ENCODE peak calls at places on chromosome 6, in five cellular contexts. One of them, this sample, is unnamed.

GRCh38 chr6:142850653-142851434 is 94.1 kb downstream of the HIVEP2 start:
- DNase-seq in heart right ventricle: no peak
- DNase-seq in K562: no peak
- DNase-seq in heart left ventricle: no peak
- DNase-seq in HCT116: no peak
- DNase-seq in this sample: no peak

GRCh38 chr6:54135665-54136370 is 24.6 kb downstream of the MLIP start:
- DNase-seq in heart right ventricle: no peak
- DNase-seq in K562: no peak
- DNase-seq in heart left ventricle: no peak
- DNase-seq in HCT116: no peak
- DNase-seq in this sample: no peak

GRCh38 chr6:31572041-31572911 is at the start of gene LTA:
- DNase-seq in heart right ventricle: no peak
- DNase-seq in K562: no peak
- DNase-seq in heart left ventricle: no peak
- DNase-seq in HCT116: no peak
- DNase-seq in this sample: no peak

GRCh38 chr6:37507690-37508421 is 8.2 kb upstream of the CCDC167 start:
- DNase-seq in heart right ventricle: no peak
- DNase-seq in K562: no peak
- DNase-seq in heart left ventricle: no peak
- DNase-seq in HCT116: no peak
- DNase-seq in this sample: no peak

GRCh38 chr6:33418690-33419291 is 884 bp upstream of the CUTA start:
- DNase-seq in heart right ventricle: no peak
- DNase-seq in K562: peak; percentile 84
- DNase-seq in heart left ventricle: no peak
- DNase-seq in HCT116: no peak
- DNase-seq in this sample: peak; percentile 46

GRCh38 chr6:149830731-149831379 is 33.3 kb downstream of the LRP11 start:
- DNase-seq in heart right ventricle: no peak
- DNase-seq in K562: no peak
- DNase-seq in heart left ventricle: no peak
- DNase-seq in HCT116: no peak
- DNase-seq in this sample: no peak

GRCh38 chr6:33192105-33192646 is at the start of gene COL11A2:
- DNase-seq in heart right ventricle: no peak
- DNase-seq in K562: no peak
- DNase-seq in heart left ventricle: no peak
- DNase-seq in HCT116: no peak
- DNase-seq in this sample: no peak

GRCh38 chr6:44649365-44650025 is 262.0 kb downstream of the CDC5L start:
- DNase-seq in heart right ventricle: no peak
- DNase-seq in K562: no peak
- DNase-seq in heart left ventricle: no peak
- DNase-seq in HCT116: no peak
- DNase-seq in this sample: no peak

GRCh38 chr6:92688328-92688727 is 731.0 kb downstream of the EPHA7 start:
- DNase-seq in heart right ventricle: no peak
- DNase-seq in K562: no peak
- DNase-seq in heart left ventricle: no peak
- DNase-seq in HCT116: no peak
- DNase-seq in this sample: no peak

GRCh38 chr6:111706841-111707391 is 101.2 kb upstream of the TRAF3IP2 start:
- DNase-seq in heart right ventricle: no peak
- DNase-seq in K562: no peak
- DNase-seq in heart left ventricle: no peak
- DNase-seq in HCT116: no peak
- DNase-seq in this sample: no peak

GRCh38 chr6:620166-620565 is 36.7 kb downstream of the HUS1B start:
- DNase-seq in heart right ventricle: no peak
- DNase-seq in K562: no peak
- DNase-seq in heart left ventricle: no peak
- DNase-seq in HCT116: no peak
- DNase-seq in this sample: no peak

GRCh38 chr6:621916-622315 is 35.0 kb downstream of the HUS1B start:
- DNase-seq in heart right ventricle: no peak
- DNase-seq in K562: no peak
- DNase-seq in heart left ventricle: no peak
- DNase-seq in HCT116: no peak
- DNase-seq in this sample: no peak

GRCh38 chr6:613981-614380 is 42.9 kb downstream of the HUS1B start:
- DNase-seq in heart right ventricle: no peak
- DNase-seq in K562: peak; percentile 20
- DNase-seq in heart left ventricle: no peak
- DNase-seq in HCT116: no peak
- DNase-seq in this sample: no peak

GRCh38 chr6:620950-621349 is 36.0 kb downstream of the HUS1B start:
- DNase-seq in heart right ventricle: no peak
- DNase-seq in K562: no peak
- DNase-seq in heart left ventricle: no peak
- DNase-seq in HCT116: no peak
- DNase-seq in this sample: no peak

DNA sequence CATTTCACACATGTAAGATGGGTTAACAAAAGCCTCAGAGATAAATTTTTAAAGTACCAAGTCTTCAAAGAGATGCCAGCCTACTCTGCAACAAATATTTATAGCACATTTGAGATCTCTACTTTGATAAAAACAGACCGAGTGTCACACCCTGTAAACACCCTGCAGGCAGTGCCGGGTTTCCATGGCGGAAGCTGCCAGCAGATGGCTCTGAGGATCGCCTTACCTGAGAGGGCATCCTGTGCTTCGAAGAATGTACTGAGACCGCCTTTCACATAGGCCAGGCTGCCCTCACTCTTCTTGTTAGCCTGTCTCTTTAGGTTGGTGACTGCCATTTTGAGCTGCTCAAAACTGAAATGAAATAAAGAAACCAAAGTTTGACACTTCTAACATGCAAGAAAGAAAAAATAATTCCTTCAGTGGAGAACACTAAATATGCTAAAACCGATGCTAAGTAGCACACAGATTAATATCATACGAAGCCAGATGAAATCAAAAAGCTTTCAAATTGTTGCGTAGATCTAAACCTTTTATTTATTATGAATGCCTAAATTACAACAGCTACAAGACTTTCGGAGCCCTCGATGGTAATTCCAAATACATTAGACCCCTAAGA is 39.3 kb downstream of the HUS1B start:
- DNase-seq in heart right ventricle: no peak
- DNase-seq in K562: no peak
- DNase-seq in heart left ventricle: no peak
- DNase-seq in HCT116: no peak
- DNase-seq in this sample: no peak
- TF ChIP-seq CTCF in heart right ventricle: no peak
- TF ChIP-seq CTCF in K562: peak; percentile 5
- TF ChIP-seq CTCF in heart left ventricle: no peak
- TF ChIP-seq CTCF in HCT116: peak; percentile 34
- TF ChIP-seq CTCF in this sample: no peak

GRCh38 chr6:80974579-80974978 is 777.9 kb downstream of the TENT5A start:
- DNase-seq in heart right ventricle: no peak
- DNase-seq in K562: no peak
- DNase-seq in heart left ventricle: no peak
- DNase-seq in HCT116: no peak
- DNase-seq in this sample: no peak
- H3K4me3 ChIP-seq in heart right ventricle: no peak overlapping the region
- H3K4me3 ChIP-seq in K562: no peak overlapping the region
- H3K4me3 ChIP-seq in heart left ventricle: no peak overlapping the region
- H3K4me3 ChIP-seq in HCT116: no peak overlapping the region
- H3K4me3 ChIP-seq in this sample: no peak overlapping the region

DNA sequence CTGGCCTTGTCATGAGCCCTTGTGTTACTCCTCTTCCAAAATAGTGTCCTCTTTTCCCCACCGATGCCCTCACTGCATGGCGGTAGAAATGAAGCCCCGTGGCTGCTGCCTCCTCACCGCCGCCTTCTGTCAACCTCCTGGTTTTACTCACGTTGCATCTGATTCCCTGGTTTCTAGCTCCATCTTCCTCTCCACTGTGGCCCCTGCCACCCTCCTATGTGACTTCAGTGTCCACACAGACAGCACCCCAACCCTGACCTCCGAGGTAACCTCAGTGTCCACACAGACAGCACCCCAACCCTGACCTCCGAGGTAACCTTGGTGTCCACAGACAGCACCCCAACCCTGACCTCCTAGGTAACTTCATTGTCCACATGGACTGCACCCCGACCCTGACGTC is 122.8 kb upstream of the THBS2 start:
- DNase-seq in heart right ventricle: no peak
- DNase-seq in K562: no peak
- DNase-seq in heart left ventricle: no peak
- DNase-seq in HCT116: no peak
- DNase-seq in this sample: no peak
- H3K9me3 ChIP-seq in heart right ventricle: no peaks in the 10 kb centered on the region
- H3K9me3 ChIP-seq in K562: no peaks in the 10 kb centered on the region
- H3K9me3 ChIP-seq in heart left ventricle: peaks cover 14% of the 10 kb centered on the region
- H3K9me3 ChIP-seq in HCT116: peaks cover 4% of the 10 kb centered on the region
- H3K9me3 ChIP-seq in this sample: no peaks in the 10 kb centered on the region

GRCh38 chr6:16338577-16339262 is 100.3 kb downstream of the GMPR start:
- DNase-seq in heart right ventricle: peak; percentile 51
- DNase-seq in K562: peak; percentile 39
- DNase-seq in heart left ventricle: peak; percentile 80
- DNase-seq in HCT116: no peak
- DNase-seq in this sample: peak; percentile 99
- TF ChIP-seq CTCF in heart right ventricle: peak; percentile 58
- TF ChIP-seq CTCF in K562: peak; percentile 49
- TF ChIP-seq CTCF in heart left ventricle: peak; percentile 50
- TF ChIP-seq CTCF in HCT116: peak; percentile 68
- TF ChIP-seq CTCF in this sample: peak; percentile 84

GRCh38 chr6:26552205-26552604 is 14.0 kb downstream of the HMGN4 start:
- DNase-seq in heart right ventricle: no peak
- DNase-seq in K562: peak; percentile 68
- DNase-seq in heart left ventricle: no peak
- DNase-seq in HCT116: no peak
- DNase-seq in this sample: no peak

GRCh38 chr6:26554669-26555504 is 16.7 kb downstream of the HMGN4 start:
- DNase-seq in heart right ventricle: no peak
- DNase-seq in K562: peak; percentile 90
- DNase-seq in heart left ventricle: no peak
- DNase-seq in HCT116: no peak
- DNase-seq in this sample: peak; percentile 73

GRCh38 chr6:26553264-26553738 is 15.1 kb downstream of the HMGN4 start:
- DNase-seq in heart right ventricle: peak; percentile 76
- DNase-seq in K562: peak; percentile 88
- DNase-seq in heart left ventricle: peak; percentile 61
- DNase-seq in HCT116: peak; percentile 69
- DNase-seq in this sample: peak; percentile 77

GRCh38 chr6:26553739-26554668 is 15.8 kb downstream of the HMGN4 start:
- DNase-seq in heart right ventricle: peak; percentile 78
- DNase-seq in K562: peak; percentile 93
- DNase-seq in heart left ventricle: peak; percentile 66
- DNase-seq in HCT116: peak; percentile 81
- DNase-seq in this sample: peak; percentile 93

GRCh38 chr6:26552640-26553189 is 14.5 kb downstream of the HMGN4 start:
- DNase-seq in heart right ventricle: no peak
- DNase-seq in K562: no peak
- DNase-seq in heart left ventricle: no peak
- DNase-seq in HCT116: no peak
- DNase-seq in this sample: no peak
- H3K4me3 ChIP-seq in heart right ventricle: peak overlapping the region; percentile 59
- H3K4me3 ChIP-seq in K562: peak overlapping the region; percentile 51
- H3K4me3 ChIP-seq in heart left ventricle: peak overlapping the region; percentile 64
- H3K4me3 ChIP-seq in HCT116: peak overlapping the region; percentile 29
- H3K4me3 ChIP-seq in this sample: peak overlapping the region; percentile 57

GRCh38 chr6:100466410-100467143 is 1.9 kb upstream of the SIM1 start:
- DNase-seq in heart right ventricle: no peak
- DNase-seq in K562: no peak
- DNase-seq in heart left ventricle: no peak
- DNase-seq in HCT116: no peak
- DNase-seq in this sample: no peak
- H3K9me3 ChIP-seq in heart right ventricle: no peaks in the 10 kb centered on the region
- H3K9me3 ChIP-seq in K562: no peaks in the 10 kb centered on the region
- H3K9me3 ChIP-seq in heart left ventricle: no peaks in the 10 kb centered on the region
- H3K9me3 ChIP-seq in HCT116: no peaks in the 10 kb centered on the region
- H3K9me3 ChIP-seq in this sample: no peaks in the 10 kb centered on the region

DNA sequence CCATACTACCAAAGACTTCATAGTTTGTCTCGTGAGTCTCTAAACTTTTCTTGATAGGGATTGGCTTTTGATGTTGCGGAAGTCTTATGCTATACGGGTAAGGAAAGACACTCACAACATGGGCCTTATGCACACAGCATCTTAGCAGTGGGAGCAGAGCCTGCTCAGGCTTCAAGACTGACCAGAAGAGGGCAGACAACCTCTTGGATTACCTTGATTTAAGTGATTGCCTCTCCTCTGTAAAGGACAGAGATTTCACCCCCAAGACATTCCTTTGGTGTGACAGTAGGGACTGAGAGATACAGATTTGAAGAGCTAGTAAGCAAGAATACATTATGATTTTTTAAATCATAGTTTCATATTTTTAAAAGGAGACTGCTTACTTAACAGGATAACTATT is 71.0 kb upstream of the SAMD3 start:
- DNase-seq in heart right ventricle: no peak
- DNase-seq in K562: peak; percentile 47
- DNase-seq in heart left ventricle: no peak
- DNase-seq in HCT116: peak; percentile 45
- DNase-seq in this sample: peak; percentile 65
- TF ChIP-seq CTCF in heart right ventricle: no peak
- TF ChIP-seq CTCF in K562: peak; percentile 33
- TF ChIP-seq CTCF in heart left ventricle: peak; percentile 26
- TF ChIP-seq CTCF in HCT116: peak; percentile 72
- TF ChIP-seq CTCF in this sample: peak; percentile 64

DNA sequence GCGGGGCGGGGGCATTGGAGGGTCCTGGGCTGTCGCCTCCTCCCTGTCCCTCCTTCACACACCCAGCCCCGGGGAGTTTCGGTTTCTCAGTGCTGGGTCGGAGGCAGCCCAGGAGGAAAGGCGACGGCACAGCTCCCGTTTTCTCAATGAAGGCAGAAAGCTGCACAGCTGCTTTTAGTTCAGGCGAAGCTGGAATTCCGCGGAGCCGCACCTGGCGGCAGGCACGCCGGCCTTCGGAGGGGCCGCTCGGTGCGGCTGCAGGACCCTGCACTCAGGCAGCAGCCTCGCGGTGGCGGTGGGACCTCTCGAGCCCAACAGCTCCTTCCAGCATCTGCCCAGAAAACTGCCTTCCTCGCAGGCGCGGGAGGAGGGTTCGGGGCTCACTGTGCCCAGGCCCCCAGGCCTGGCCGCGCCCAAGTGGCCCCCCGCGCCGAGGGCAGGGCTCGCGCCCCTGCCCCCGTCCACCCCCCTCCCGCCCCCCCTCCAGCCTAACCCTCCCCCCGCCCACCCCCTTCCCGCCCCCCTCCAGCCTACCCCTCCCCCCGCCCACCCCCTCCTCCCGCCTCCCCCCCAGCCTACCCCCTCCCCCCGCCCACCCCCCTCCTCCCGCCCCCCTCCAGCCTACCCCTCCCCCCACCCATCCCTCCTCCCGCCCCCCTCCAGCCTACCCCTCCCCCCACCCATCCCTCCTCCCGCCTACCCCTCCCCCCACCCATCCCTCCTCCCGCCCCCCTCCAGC is 4.8 kb downstream of the FOXQ1 start:
- DNase-seq in heart right ventricle: no peak
- DNase-seq in K562: no peak
- DNase-seq in heart left ventricle: no peak
- DNase-seq in HCT116: no peak
- DNase-seq in this sample: peak; percentile 42
- H3K4me3 ChIP-seq in heart right ventricle: peak overlapping the region; percentile 52
- H3K4me3 ChIP-seq in K562: no peak overlapping the region
- H3K4me3 ChIP-seq in heart left ventricle: peak overlapping the region; percentile 60
- H3K4me3 ChIP-seq in HCT116: peak overlapping the region; percentile 13
- H3K4me3 ChIP-seq in this sample: peak overlapping the region; percentile 16

This sample was measured in cardiac muscle cell.